ENCODE peak calls at places on chromosome 13, in four cellular contexts. One of them, this sample, is unnamed.

GRCh38 chr13:19181021-19181620 is 503 bp downstream of the TUBA3C start:
- DNase-seq in fibroblast of pulmonary artery: no peak
- DNase-seq in skeletal muscle cell: no peak
- DNase-seq in adrenal gland: no peak
- DNase-seq in this sample: no peak

GRCh38 chr13:67383358-67383757 is 153.2 kb upstream of the PCDH9 start:
- DNase-seq in fibroblast of pulmonary artery: peak
- DNase-seq in skeletal muscle cell: peak
- DNase-seq in adrenal gland: no peak
- DNase-seq in this sample: peak

GRCh38 chr13:75149781-75150180 is 332.2 kb downstream of the TBC1D4 start:
- DNase-seq in fibroblast of pulmonary artery: no peak
- DNase-seq in skeletal muscle cell: no peak
- DNase-seq in adrenal gland: no peak
- DNase-seq in this sample: no peak

GRCh38 chr13:99275093-99275469 is 16.9 kb upstream of the GPR18 start:
- DNase-seq in fibroblast of pulmonary artery: peak
- DNase-seq in skeletal muscle cell: peak
- DNase-seq in adrenal gland: no peak
- DNase-seq in this sample: no peak

GRCh38 chr13:112481458-112481857 is 105.3 kb downstream of the SPACA7 start:
- DNase-seq in fibroblast of pulmonary artery: no peak
- DNase-seq in skeletal muscle cell: no peak
- DNase-seq in adrenal gland: no peak
- DNase-seq in this sample: no peak

GRCh38 chr13:40063743-40064142 is 408.3 kb downstream of the COG6 start:
- DNase-seq in fibroblast of pulmonary artery: no peak
- DNase-seq in skeletal muscle cell: no peak
- DNase-seq in adrenal gland: no peak
- DNase-seq in this sample: no peak

GRCh38 chr13:73216381-73216831 is 157.6 kb downstream of the KLF5 start:
- DNase-seq in fibroblast of pulmonary artery: no peak
- DNase-seq in skeletal muscle cell: no peak
- DNase-seq in adrenal gland: no peak
- DNase-seq in this sample: peak

GRCh38 chr13:110546389-110546788 is 15.1 kb downstream of the RAB20 start:
- DNase-seq in fibroblast of pulmonary artery: no peak
- DNase-seq in skeletal muscle cell: no peak
- DNase-seq in adrenal gland: no peak
- DNase-seq in this sample: no peak

GRCh38 chr13:107531180-107531579 is 684.2 kb downstream of the LIG4 start:
- DNase-seq in fibroblast of pulmonary artery: no peak
- DNase-seq in skeletal muscle cell: no peak
- DNase-seq in adrenal gland: no peak
- DNase-seq in this sample: no peak

GRCh38 chr13:30422056-30422914 is at the start of gene UBE2L5:
- DNase-seq in fibroblast of pulmonary artery: peak
- DNase-seq in skeletal muscle cell: no peak
- DNase-seq in adrenal gland: peak
- DNase-seq in this sample: peak

GRCh38 chr13:71464673-71465072 is 402.3 kb downstream of the DACH1 start:
- DNase-seq in fibroblast of pulmonary artery: peak
- DNase-seq in skeletal muscle cell: no peak
- DNase-seq in adrenal gland: no peak
- DNase-seq in this sample: no peak

GRCh38 chr13:27966641-27967202 is 2.4 kb downstream of the CDX2 start:
- DNase-seq in fibroblast of pulmonary artery: no peak
- DNase-seq in skeletal muscle cell: no peak
- DNase-seq in adrenal gland: no peak
- DNase-seq in this sample: no peak

GRCh38 chr13:21625366-21625765 is 21.4 kb upstream of the MICU2 start:
- DNase-seq in fibroblast of pulmonary artery: peak
- DNase-seq in skeletal muscle cell: no peak
- DNase-seq in adrenal gland: peak
- DNase-seq in this sample: no peak

GRCh38 chr13:99655351-99656091 is 154.2 kb downstream of the TM9SF2 start:
- DNase-seq in fibroblast of pulmonary artery: no peak
- DNase-seq in skeletal muscle cell: no peak
- DNase-seq in adrenal gland: peak
- DNase-seq in this sample: no peak

GRCh38 chr13:113602291-113602970 is 17.9 kb downstream of the TFDP1 start:
- DNase-seq in fibroblast of pulmonary artery: no peak
- DNase-seq in skeletal muscle cell: no peak
- DNase-seq in adrenal gland: no peak
- DNase-seq in this sample: no peak

GRCh38 chr13:51241720-51242119 is 19.5 kb downstream of the FAM124A start:
- DNase-seq in fibroblast of pulmonary artery: peak
- DNase-seq in skeletal muscle cell: peak
- DNase-seq in adrenal gland: peak
- DNase-seq in this sample: no peak

GRCh38 chr13:112182251-112182650 is 115.3 kb downstream of the SOX1 start:
- DNase-seq in fibroblast of pulmonary artery: no peak
- DNase-seq in skeletal muscle cell: no peak
- DNase-seq in adrenal gland: no peak
- DNase-seq in this sample: no peak

GRCh38 chr13:113086991-113087922 is 18.3 kb upstream of the F7 start:
- DNase-seq in fibroblast of pulmonary artery: no peak
- DNase-seq in skeletal muscle cell: no peak
- DNase-seq in adrenal gland: no peak
- DNase-seq in this sample: no peak

GRCh38 chr13:45393941-45394570 is 24.1 kb downstream of the SLC25A30 start:
- DNase-seq in fibroblast of pulmonary artery: peak
- DNase-seq in skeletal muscle cell: no peak
- DNase-seq in adrenal gland: peak
- DNase-seq in this sample: peak

GRCh38 chr13:108037348-108037747 is 178.0 kb downstream of the LIG4 start:
- DNase-seq in fibroblast of pulmonary artery: peak
- DNase-seq in skeletal muscle cell: no peak
- DNase-seq in adrenal gland: no peak
- DNase-seq in this sample: no peak

GRCh38 chr13:100208596-100208995 is 119.7 kb downstream of the PCCA start:
- DNase-seq in fibroblast of pulmonary artery: no peak
- DNase-seq in skeletal muscle cell: no peak
- DNase-seq in adrenal gland: no peak
- DNase-seq in this sample: no peak

GRCh38 chr13:73722120-73722519 is 412.1 kb downstream of the KLF12 start:
- DNase-seq in fibroblast of pulmonary artery: peak
- DNase-seq in skeletal muscle cell: peak
- DNase-seq in adrenal gland: no peak
- DNase-seq in this sample: peak

GRCh38 chr13:32669030-32669646 is 82.9 kb downstream of the PDS5B start:
- DNase-seq in fibroblast of pulmonary artery: peak
- DNase-seq in skeletal muscle cell: no peak
- DNase-seq in adrenal gland: no peak
- DNase-seq in this sample: peak

GRCh38 chr13:72737033-72737432 is 9.3 kb downstream of the BORA start:
- DNase-seq in fibroblast of pulmonary artery: no peak
- DNase-seq in skeletal muscle cell: no peak
- DNase-seq in adrenal gland: no peak
- DNase-seq in this sample: no peak

GRCh38 chr13:74243637-74244526 is 109.7 kb upstream of the KLF12 start:
- DNase-seq in fibroblast of pulmonary artery: peak
- DNase-seq in skeletal muscle cell: peak
- DNase-seq in adrenal gland: no peak
- DNase-seq in this sample: peak

GRCh38 chr13:100333141-100333540 is 244.2 kb downstream of the PCCA start:
- DNase-seq in fibroblast of pulmonary artery: no peak
- DNase-seq in skeletal muscle cell: no peak
- DNase-seq in adrenal gland: no peak
- DNase-seq in this sample: no peak

GRCh38 chr13:42395066-42395821 is 123.3 kb downstream of the AKAP11 start:
- DNase-seq in fibroblast of pulmonary artery: no peak
- DNase-seq in skeletal muscle cell: no peak
- DNase-seq in adrenal gland: no peak
- DNase-seq in this sample: no peak

GRCh38 chr13:37059136-37059847 is at the start of gene SUPT20H:
- DNase-seq in fibroblast of pulmonary artery: peak
- DNase-seq in skeletal muscle cell: peak
- DNase-seq in adrenal gland: peak
- DNase-seq in this sample: peak
- H3K4me3 ChIP-seq in fibroblast of pulmonary artery: peak
- H3K4me3 ChIP-seq in skeletal muscle cell: peak
- H3K4me3 ChIP-seq in adrenal gland: peak
- H3K4me3 ChIP-seq in this sample: peak

GRCh38 chr13:26785845-26786630 is 25.5 kb upstream of the GPR12 start:
- DNase-seq in fibroblast of pulmonary artery: no peak
- DNase-seq in skeletal muscle cell: no peak
- DNase-seq in adrenal gland: peak
- DNase-seq in this sample: no peak
- H3K4me3 ChIP-seq in fibroblast of pulmonary artery: no peak
- H3K4me3 ChIP-seq in skeletal muscle cell: no peak
- H3K4me3 ChIP-seq in adrenal gland: no peak
- H3K4me3 ChIP-seq in this sample: no peak

GRCh38 chr13:49403966-49404365 is 39.9 kb downstream of the CAB39L start:
- DNase-seq in fibroblast of pulmonary artery: no peak
- DNase-seq in skeletal muscle cell: no peak
- DNase-seq in adrenal gland: no peak
- DNase-seq in this sample: no peak

GRCh38 chr13:49404621-49405020 is 39.2 kb downstream of the CAB39L start:
- DNase-seq in fibroblast of pulmonary artery: no peak
- DNase-seq in skeletal muscle cell: no peak
- DNase-seq in adrenal gland: no peak
- DNase-seq in this sample: no peak

GRCh38 chr13:49395416-49396277 is 48.2 kb downstream of the CAB39L start:
- DNase-seq in fibroblast of pulmonary artery: no peak
- DNase-seq in skeletal muscle cell: no peak
- DNase-seq in adrenal gland: peak
- DNase-seq in this sample: peak

GRCh38 chr13:49400755-49401659 is 42.9 kb downstream of the CAB39L start:
- DNase-seq in fibroblast of pulmonary artery: peak
- DNase-seq in skeletal muscle cell: no peak
- DNase-seq in adrenal gland: peak
- DNase-seq in this sample: peak

DNA sequence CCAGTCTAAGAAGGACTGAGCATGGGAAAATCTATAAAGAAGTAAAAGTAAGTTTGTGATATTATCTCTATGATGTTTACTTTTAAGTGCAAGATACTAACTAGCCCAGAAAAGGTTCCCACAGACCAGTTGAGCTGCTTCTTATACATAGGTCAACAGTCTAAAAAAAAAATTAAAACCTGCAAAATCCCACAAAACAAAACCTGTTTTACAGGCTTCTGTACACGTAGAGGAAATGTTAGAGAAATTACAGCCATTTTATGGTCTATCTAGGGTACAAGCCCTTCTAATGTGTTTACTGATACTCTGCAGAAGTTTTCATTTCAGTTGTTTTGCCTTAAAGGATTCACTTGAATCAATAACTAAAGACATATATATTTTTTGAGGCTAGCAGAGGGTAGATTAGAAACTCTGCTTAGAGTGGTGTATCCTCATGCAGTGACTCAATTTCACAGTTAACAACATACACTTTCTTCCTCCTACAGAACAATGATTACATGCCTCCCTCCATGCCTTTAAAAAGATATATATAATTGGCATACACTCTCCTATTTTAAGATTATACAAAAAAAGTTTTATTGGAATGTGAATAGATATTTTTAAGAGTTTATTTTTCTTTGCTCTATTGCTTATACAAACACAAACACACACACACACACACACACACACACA is 43.9 kb downstream of the CAB39L start:
- DNase-seq in fibroblast of pulmonary artery: no peak
- DNase-seq in skeletal muscle cell: no peak
- DNase-seq in adrenal gland: no peak
- DNase-seq in this sample: no peak
- H3K4me3 ChIP-seq in fibroblast of pulmonary artery: no peak
- H3K4me3 ChIP-seq in skeletal muscle cell: no peak
- H3K4me3 ChIP-seq in adrenal gland: no peak
- H3K4me3 ChIP-seq in this sample: peak

GRCh38 chr13:38697197-38697596 is 10.3 kb downstream of the FREM2 start:
- DNase-seq in fibroblast of pulmonary artery: no peak
- DNase-seq in skeletal muscle cell: no peak
- DNase-seq in adrenal gland: no peak
- DNase-seq in this sample: no peak

GRCh38 chr13:38690231-38690630 is 3.4 kb downstream of the FREM2 start:
- DNase-seq in fibroblast of pulmonary artery: no peak
- DNase-seq in skeletal muscle cell: no peak
- DNase-seq in adrenal gland: no peak
- DNase-seq in this sample: no peak

GRCh38 chr13:38697628-38698333 is 10.9 kb downstream of the FREM2 start:
- DNase-seq in fibroblast of pulmonary artery: no peak
- DNase-seq in skeletal muscle cell: no peak
- DNase-seq in adrenal gland: no peak
- DNase-seq in this sample: no peak

GRCh38 chr13:38693168-38693567 is 6.3 kb downstream of the FREM2 start:
- DNase-seq in fibroblast of pulmonary artery: no peak
- DNase-seq in skeletal muscle cell: no peak
- DNase-seq in adrenal gland: no peak
- DNase-seq in this sample: no peak

GRCh38 chr13:38693641-38694040 is 6.8 kb downstream of the FREM2 start:
- DNase-seq in fibroblast of pulmonary artery: no peak
- DNase-seq in skeletal muscle cell: no peak
- DNase-seq in adrenal gland: no peak
- DNase-seq in this sample: no peak
- H3K4me3 ChIP-seq in fibroblast of pulmonary artery: no peak
- H3K4me3 ChIP-seq in skeletal muscle cell: no peak
- H3K4me3 ChIP-seq in adrenal gland: no peak
- H3K4me3 ChIP-seq in this sample: no peak

DNA sequence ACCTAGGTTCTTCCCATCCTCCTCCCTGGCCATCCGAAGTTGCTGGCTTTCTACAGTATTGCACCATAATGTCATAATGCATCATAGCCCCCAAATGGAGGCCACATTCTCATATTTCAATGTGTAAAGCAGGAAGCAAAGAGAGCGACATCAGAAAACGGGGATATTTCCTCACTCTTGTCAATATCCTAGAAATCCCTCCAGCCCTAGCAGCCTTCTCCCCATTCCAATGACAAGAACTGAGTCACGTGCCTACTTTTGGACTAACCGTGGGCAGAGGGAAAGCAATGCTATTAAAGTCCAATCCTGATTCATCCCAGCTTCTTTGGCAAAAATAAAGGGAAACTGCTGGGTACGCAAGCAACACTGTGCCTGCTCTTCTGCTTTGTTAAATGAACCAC is 4.3 kb upstream of the RAP2A start:
- DNase-seq in fibroblast of pulmonary artery: peak
- DNase-seq in skeletal muscle cell: peak
- DNase-seq in adrenal gland: no peak
- DNase-seq in this sample: peak
- H3K4me3 ChIP-seq in fibroblast of pulmonary artery: no peak
- H3K4me3 ChIP-seq in skeletal muscle cell: peak
- H3K4me3 ChIP-seq in adrenal gland: no peak
- H3K4me3 ChIP-seq in this sample: peak

This sample was measured in adipocyte.